ENCODE peak calls at places on chromosomes 12 and 14, in six cellular contexts. T, E, A, B, P and H are unnamed samples.

GRCh38 chr14:36510078-36510799 is 9.8 kb downstream of the NKX2-1 start:
- DNase-seq in T (peak), E (no peak), A (peak), B (no peak), P (no peak), H (no peak)

GRCh38 chr14:22509036-22509709 is 79.9 kb downstream of the DAD1 start:
- DNase-seq in T (no peak), E (no peak), A (no peak), B (no peak), P (no peak), H (no peak)

GRCh38 chr12:75959506-75959905 is 72.1 kb downstream of the PHLDA1 start:
- DNase-seq in T (no peak), E (no peak), A (peak), B (peak), P (no peak), H (no peak)

GRCh38 chr14:100641274-100641860 is 54.1 kb upstream of the BEGAIN start:
- DNase-seq in T (no peak), E (no peak), A (no peak), B (peak), P (no peak), H (no peak)

GRCh38 chr14:101475468-101476257 is 85.6 kb upstream of the DIO3 start:
- DNase-seq in T (no peak), E (peak), A (peak), B (peak), P (no peak), H (no peak)

GRCh38 chr12:118495296-118495695 is 118.9 kb downstream of the SUDS3 start:
- DNase-seq in T (no peak), E (no peak), A (no peak), B (no peak), P (no peak), H (no peak)

GRCh38 chr12:65720136-65720535 is 104.1 kb upstream of the HMGA2 start:
- DNase-seq in T (no peak), E (no peak), A (peak), B (no peak), P (no peak), H (no peak)

GRCh38 chr12:121495746-121496145 is 85.1 kb downstream of the KDM2B start:
- DNase-seq in T (no peak), E (no peak), A (no peak), B (no peak), P (no peak), H (no peak)